ENCODE peak calls at places on chromosomes 3 and 15, in seven cellular contexts. E, O, G, Y, T, D and B are unnamed samples.

GRCh38 chr15:61639491-61639890 is 410.4 kb upstream of the RORA start:
- DNase-seq in E (no peak), O (no peak), G (no peak), Y (peak; percentile 51), T (no peak), D (no peak), B (no peak)

GRCh38 chr3:35677797-35678196 is 38.5 kb downstream of the ARPP21 start:
- DNase-seq in E (no peak), O (no peak), G (no peak), Y (no peak), T (no peak), D (no peak), B (no peak)

GRCh38 chr3:184384856-184385422 is 5.1 kb downstream of the CHRD start:
- DNase-seq in E (no peak), O (no peak), G (no peak), Y (no peak), T (no peak), D (no peak), B (peak; percentile 70)

GRCh38 chr15:58686286-58686685 is 63.2 kb downstream of the ADAM10 start:
- DNase-seq in E (no peak), O (no peak), G (no peak), Y (no peak), T (no peak), D (no peak), B (no peak)

GRCh38 chr3:126714921-126715320 is 10.9 kb downstream of the CHCHD6 start:
- DNase-seq in E (no peak), O (no peak), G (no peak), Y (no peak), T (no peak), D (no peak), B (no peak)

GRCh38 chr3:8709287-8709686 is 24.3 kb upstream of the CAV3 start:
- DNase-seq in E (no peak), O (no peak), G (no peak), Y (no peak), T (no peak), D (no peak), B (no peak)

GRCh38 chr3:194367992-194368841 is 1.3 kb downstream of the LRRC15 start:
- DNase-seq in E (no peak), O (no peak), G (no peak), Y (no peak), T (no peak), D (no peak), B (peak; percentile 95)

GRCh38 chr3:134666052-134666451 is 15.2 kb upstream of the KY start:
- DNase-seq in E (no peak), O (no peak), G (no peak), Y (no peak), T (no peak), D (no peak), B (peak; percentile 18)

GRCh38 chr3:178901204-178901603 is 170.4 kb downstream of the ZMAT3 start:
- DNase-seq in E (no peak), O (no peak), G (no peak), Y (no peak), T (no peak), D (no peak), B (peak; percentile 64)

GRCh38 chr15:45113380-45113990 is 487 bp downstream of the DUOX2 start:
- DNase-seq in E (no peak), O (no peak), G (no peak), Y (no peak), T (no peak), D (no peak), B (peak; percentile 79)

GRCh38 chr15:64430000-64430735 is 30.2 kb upstream of the ZNF609 start:
- DNase-seq in E (peak; percentile 48), O (no peak), G (peak; percentile 38), Y (peak; percentile 21), T (no peak), D (no peak), B (peak; percentile 74)

GRCh38 chr3:123229145-123229544 is 27.4 kb downstream of the SEC22A start:
- DNase-seq in E (no peak), O (no peak), G (no peak), Y (no peak), T (no peak), D (no peak), B (no peak)

GRCh38 chr15:38112406-38112805 is 140.2 kb upstream of the SPRED1 start:
- DNase-seq in E (no peak), O (no peak), G (no peak), Y (no peak), T (no peak), D (no peak), B (no peak)

GRCh38 chr3:128421966-128422365 is 44.7 kb downstream of the DNAJB8 start:
- DNase-seq in E (no peak), O (no peak), G (no peak), Y (no peak), T (no peak), D (no peak), B (no peak)

GRCh38 chr3:184662192-184662591 is 49.7 kb downstream of the MAGEF1 start:
- DNase-seq in E (no peak), O (no peak), G (peak; percentile 23), Y (peak; percentile 64), T (no peak), D (no peak), B (no peak)

GRCh38 chr3:197256836-197257444 is 41.5 kb downstream of the DLG1 start:
- DNase-seq in E (no peak), O (no peak), G (peak; percentile 43), Y (peak; percentile 56), T (no peak), D (no peak), B (no peak)

GRCh38 chr15:31197497-31198414 is 96.2 kb upstream of the TRPM1 start:
- DNase-seq in E (no peak), O (no peak), G (no peak), Y (peak; percentile 39), T (no peak), D (peak; percentile 36), B (peak; percentile 87)

GRCh38 chr3:180466401-180467005 is 135.5 kb upstream of the TTC14 start:
- DNase-seq in E (no peak), O (no peak), G (no peak), Y (no peak), T (no peak), D (no peak), B (no peak)

GRCh38 chr15:86101818-86102217 is 22.1 kb downstream of the AGBL1 start:
- DNase-seq in E (no peak), O (no peak), G (no peak), Y (no peak), T (no peak), D (no peak), B (no peak)

GRCh38 chr3:194749631-194750271 is 64.1 kb downstream of the FAM43A start:
- DNase-seq in E (no peak), O (no peak), G (no peak), Y (peak; percentile 41), T (no peak), D (no peak), B (no peak)

GRCh38 chr3:45275006-45275704 is 49.1 kb upstream of the TMEM158 start:
- DNase-seq in E (no peak), O (no peak), G (no peak), Y (no peak), T (no peak), D (no peak), B (no peak)

GRCh38 chr3:170953736-170954135 is 45.3 kb upstream of the EIF5A2 start:
- DNase-seq in E (no peak), O (no peak), G (no peak), Y (no peak), T (no peak), D (no peak), B (no peak)

GRCh38 chr3:170956647-170957046 is 48.2 kb upstream of the EIF5A2 start:
- DNase-seq in E (no peak), O (no peak), G (no peak), Y (no peak), T (no peak), D (no peak), B (no peak)

GRCh38 chr3:170949211-170949610 is 40.8 kb upstream of the EIF5A2 start:
- DNase-seq in E (no peak), O (no peak), G (no peak), Y (no peak), T (no peak), D (no peak), B (no peak)

GRCh38 chr3:170953229-170953628 is 44.8 kb upstream of the EIF5A2 start:
- DNase-seq in E (no peak), O (no peak), G (no peak), Y (no peak), T (no peak), D (no peak), B (no peak)
- H3K4me3 ChIP-seq in E (no peak overlapping the region), O (no peak overlapping the region), G (no peak overlapping the region), Y (no peak overlapping the region), T (no peak overlapping the region), D (no peak overlapping the region), B (no peak overlapping the region)

GRCh38 chr3:31621314-31621713 is 88.6 kb downstream of the STT3B start:
- DNase-seq in E (no peak), O (no peak), G (no peak), Y (no peak), T (no peak), D (no peak), B (peak; percentile 2)
- H3K4me3 ChIP-seq in E (no peak overlapping the region), O (no peak overlapping the region), G (no peak overlapping the region), Y (no peak overlapping the region), T (no peak overlapping the region), D (no peak overlapping the region), B (no peak overlapping the region)

DNA sequence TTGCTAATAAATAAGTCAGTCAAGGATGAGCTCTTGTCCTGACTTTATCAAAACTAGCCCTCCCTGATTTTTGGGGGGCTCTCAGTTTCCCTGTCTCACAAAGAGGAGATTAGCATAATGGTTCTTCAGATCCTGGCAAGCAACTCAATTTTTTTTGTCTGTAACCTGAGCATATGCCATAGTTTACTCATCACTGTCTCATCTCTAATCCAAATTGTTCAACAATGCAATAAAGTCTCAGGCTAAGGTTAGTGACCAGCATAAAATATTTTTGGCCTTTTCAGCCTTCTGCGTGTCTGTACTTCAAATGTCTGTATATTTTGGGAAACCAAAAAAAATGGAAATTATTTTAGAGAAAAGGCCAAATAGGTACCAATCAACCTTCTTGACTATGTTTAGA is 465.6 kb upstream of the TPRG1 start:
- DNase-seq in E (no peak), O (no peak), G (no peak), Y (no peak), T (no peak), D (no peak), B (peak; percentile 76)
- H3K4me3 ChIP-seq in E (no peak overlapping the region), O (no peak overlapping the region), G (no peak overlapping the region), Y (no peak overlapping the region), T (no peak overlapping the region), D (no peak overlapping the region), B (no peak overlapping the region)

DNA sequence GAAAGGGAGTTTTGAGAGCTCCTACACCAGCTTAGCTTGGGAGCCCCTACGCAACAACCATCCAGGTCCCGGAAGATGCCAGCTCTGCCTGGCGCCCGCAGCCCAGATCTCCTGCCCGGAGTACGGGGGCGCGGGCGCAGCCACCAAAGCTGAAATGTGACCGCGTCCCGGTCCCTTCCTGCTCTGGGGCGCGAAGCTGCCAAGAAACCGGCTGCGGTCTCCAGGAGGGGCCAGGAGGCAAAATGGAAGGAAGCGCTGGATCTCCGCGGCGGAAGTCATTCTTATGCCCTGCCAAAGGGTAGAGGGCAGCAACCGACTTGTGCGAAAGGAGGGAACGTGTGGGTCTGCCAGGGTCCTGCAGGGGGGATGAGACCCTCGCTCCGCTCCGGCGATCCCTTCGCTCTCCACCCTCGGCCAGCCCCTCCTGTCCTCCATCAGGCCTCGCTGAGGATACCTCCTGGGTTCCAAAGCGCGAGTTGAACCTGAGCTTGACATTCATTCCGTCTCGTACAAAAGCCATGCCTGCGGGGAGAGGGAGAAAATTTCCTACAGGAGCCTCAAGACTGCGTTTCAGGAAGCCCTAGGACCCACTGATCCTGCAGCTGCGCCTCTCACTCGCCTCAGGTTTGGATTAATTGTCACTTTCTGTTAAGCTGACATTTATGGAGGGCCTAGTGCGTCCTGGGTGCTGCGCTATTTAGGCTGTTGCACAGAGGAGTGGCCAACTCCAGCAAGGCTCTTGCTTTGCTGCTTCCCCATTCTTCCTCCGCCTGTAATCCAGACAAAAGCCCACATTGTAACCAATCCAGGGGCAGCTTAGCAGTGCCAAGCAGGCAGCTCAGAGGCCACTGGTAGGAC is 98.3 kb upstream of the VGLL3 start:
- DNase-seq in E (peak; percentile 70), O (peak; percentile 87), G (peak; percentile 50), Y (no peak), T (no peak), D (peak; percentile 44), B (peak; percentile 90)
- H3K4me3 ChIP-seq in E (peak overlapping the region; percentile 66), O (peak overlapping the region; percentile 65), G (peak overlapping the region; percentile 24), Y (no peak overlapping the region), T (peak overlapping the region; percentile 42), D (peak overlapping the region; percentile 70), B (peak overlapping the region; percentile 82)